ENCODE peak calls at places on chromosomes 5 and 9, in eight cellular contexts. U is foreskin fibroblast; V is upper lobe of right lung; H is CD8-positive, alpha-beta memory T cell; N is PC-9; L is bronchial epithelial cell; D is neural progenitor cell; E is kidney epithelial cell. O is an unnamed sample.

GRCh38 chr5:1851290-1851934 is 31.3 kb downstream of the IRX4 start:
- DNase-seq in U (no peak), V (no peak), H (no peak), N (no peak), L (no peak), D (peak), E (no peak), O (no peak)

GRCh38 chr5:159030357-159030756 is 69.4 kb downstream of the EBF1 start:
- DNase-seq in U (no peak), V (no peak), H (no peak), N (no peak), L (no peak), D (peak), E (no peak), O (no peak)

GRCh38 chr5:55993013-55993412 is 1.8 kb downstream of the IL6ST start:
- DNase-seq in U (no peak), V (no peak), H (no peak), N (no peak), L (peak), D (peak), E (no peak), O (no peak)

GRCh38 chr5:13745508-13745907 is 199.0 kb downstream of the DNAH5 start:
- DNase-seq in U (peak), V (no peak), H (no peak), N (no peak), L (peak), D (no peak), E (peak), O (peak)

GRCh38 chr5:154858972-154859950 is 834 bp downstream of the CNOT8 start:
- DNase-seq in U (no peak), V (no peak), H (no peak), N (no peak), L (peak), D (no peak), E (no peak), O (no peak)

GRCh38 chr9:84170521-84171141 is 169.9 kb downstream of the SLC28A3 start:
- DNase-seq in U (peak), V (peak), H (no peak), N (peak), L (peak), D (peak), E (peak), O (peak)

GRCh38 chr5:180201051-180201987 is 7.7 kb downstream of the RASGEF1C start:
- DNase-seq in U (no peak), V (peak), H (no peak), N (peak), L (no peak), D (peak), E (no peak), O (no peak)

GRCh38 chr5:97243352-97243751 is 60.3 kb upstream of the RIOK2 start:
- DNase-seq in U (no peak), V (no peak), H (no peak), N (no peak), L (no peak), D (no peak), E (no peak), O (no peak)

GRCh38 chr5:67301285-67301904 is 104.8 kb upstream of the CD180 start:
- DNase-seq in U (peak), V (no peak), H (no peak), N (peak), L (peak), D (no peak), E (peak), O (peak)

GRCh38 chr5:28500511-28500910 is 1462.1 kb upstream of the CDH9 start:
- DNase-seq in U (no peak), V (no peak), H (no peak), N (no peak), L (no peak), D (no peak), E (no peak), O (no peak)

GRCh38 chr5:169753795-169754194 is 116.7 kb downstream of the DOCK2 start:
- DNase-seq in U (peak), V (no peak), H (no peak), N (no peak), L (peak), D (no peak), E (no peak), O (no peak)

GRCh38 chr5:3200356-3200755 is 395.3 kb upstream of the IRX1 start:
- DNase-seq in U (no peak), V (no peak), H (no peak), N (no peak), L (no peak), D (no peak), E (no peak), O (no peak)

GRCh38 chr5:165559645-165560044 is 2054.2 kb downstream of the MAT2B start:
- DNase-seq in U (no peak), V (no peak), H (no peak), N (no peak), L (no peak), D (no peak), E (no peak), O (no peak)

GRCh38 chr5:118956727-118957126 is 31.6 kb downstream of the DTWD2 start:
- DNase-seq in U (no peak), V (no peak), H (no peak), N (no peak), L (peak), D (no peak), E (no peak), O (no peak)

GRCh38 chr5:37902323-37902722 is 62.5 kb upstream of the GDNF start:
- DNase-seq in U (no peak), V (no peak), H (no peak), N (no peak), L (no peak), D (no peak), E (no peak), O (no peak)

GRCh38 chr5:154251529-154251928 is 61.0 kb downstream of the GALNT10 start:
- DNase-seq in U (no peak), V (no peak), H (no peak), N (no peak), L (no peak), D (no peak), E (no peak), O (no peak)

GRCh38 chr9:128921881-128922763 is 1.3 kb downstream of the PHYHD1 start:
- DNase-seq in U (peak), V (peak), H (no peak), N (no peak), L (no peak), D (peak), E (no peak), O (no peak)

GRCh38 chr9:123881604-123882003 is 48.3 kb downstream of the DENND1A start:
- DNase-seq in U (no peak), V (no peak), H (no peak), N (no peak), L (no peak), D (no peak), E (no peak), O (no peak)

GRCh38 chr5:777756-778161 is 6.8 kb downstream of the ZDHHC11B start:
- DNase-seq in U (no peak), V (peak), H (no peak), N (no peak), L (no peak), D (no peak), E (no peak), O (no peak)

GRCh38 chr9:126523621-126524111 is 90.1 kb upstream of the LMX1B start:
- DNase-seq in U (no peak), V (no peak), H (peak), N (no peak), L (no peak), D (no peak), E (no peak), O (no peak)

GRCh38 chr5:142720561-142721275 is 34.8 kb upstream of the FGF1 start:
- DNase-seq in U (no peak), V (no peak), H (no peak), N (peak), L (peak), D (no peak), E (no peak), O (no peak)

GRCh38 chr9:27870404-27870803 is 297.1 kb upstream of the C9orf72 start:
- DNase-seq in U (no peak), V (no peak), H (no peak), N (no peak), L (peak), D (no peak), E (peak), O (no peak)

GRCh38 chr9:116806075-116806474 is 119.0 kb downstream of the TRIM32 start:
- DNase-seq in U (no peak), V (no peak), H (no peak), N (peak), L (peak), D (peak), E (no peak), O (no peak)

GRCh38 chr9:113587471-113588031 is 124.0 kb downstream of the RGS3 start:
- DNase-seq in U (no peak), V (no peak), H (no peak), N (no peak), L (no peak), D (peak), E (no peak), O (no peak)

GRCh38 chr9:107613314-107613713 is 123.7 kb upstream of the KLF4 start:
- DNase-seq in U (no peak), V (no peak), H (no peak), N (no peak), L (no peak), D (no peak), E (no peak), O (no peak)

GRCh38 chr5:126043684-126044083 is 379.5 kb upstream of the GRAMD2B start:
- DNase-seq in U (no peak), V (no peak), H (no peak), N (no peak), L (no peak), D (no peak), E (no peak), O (no peak)

GRCh38 chr5:109223521-109223920 is 186.3 kb downstream of the PJA2 start:
- DNase-seq in U (no peak), V (no peak), H (no peak), N (no peak), L (no peak), D (peak), E (no peak), O (no peak)

GRCh38 chr5:10594591-10595210 is 30.8 kb downstream of the ANKRD33B start:
- DNase-seq in U (no peak), V (no peak), H (no peak), N (peak), L (peak), D (no peak), E (no peak), O (no peak)

GRCh38 chr5:473344-474192 is 30.6 kb downstream of the EXOC3 start:
- DNase-seq in U (peak), V (no peak), H (peak), N (peak), L (peak), D (peak), E (no peak), O (no peak)

GRCh38 chr9:127640908-127641545 is 28.9 kb downstream of the STXBP1 start:
- DNase-seq in U (no peak), V (peak), H (no peak), N (no peak), L (no peak), D (no peak), E (no peak), O (no peak)

GRCh38 chr9:134484479-134484878 is 157.1 kb upstream of the COL5A1 start:
- DNase-seq in U (no peak), V (peak), H (no peak), N (no peak), L (no peak), D (no peak), E (no peak), O (no peak)

GRCh38 chr9:115694014-115694413 is 459.6 kb upstream of the PAPPA start:
- DNase-seq in U (peak), V (no peak), H (no peak), N (no peak), L (peak), D (peak), E (peak), O (peak)

GRCh38 chr5:158805195-158805594 is 294.5 kb downstream of the EBF1 start:
- DNase-seq in U (no peak), V (no peak), H (no peak), N (no peak), L (no peak), D (no peak), E (no peak), O (no peak)

GRCh38 chr5:114308508-114308907 is 53.4 kb upstream of the KCNN2 start:
- DNase-seq in U (no peak), V (no peak), H (no peak), N (no peak), L (no peak), D (peak), E (no peak), O (no peak)

GRCh38 chr5:39355324-39355723 is 9.0 kb downstream of the C9 start:
- DNase-seq in U (peak), V (no peak), H (no peak), N (no peak), L (peak), D (no peak), E (no peak), O (no peak)

GRCh38 chr5:39352931-39353330 is 11.4 kb downstream of the C9 start:
- DNase-seq in U (no peak), V (no peak), H (no peak), N (no peak), L (no peak), D (no peak), E (no peak), O (no peak)

GRCh38 chr5:39352170-39352569 is 12.1 kb downstream of the C9 start:
- DNase-seq in U (no peak), V (no peak), H (no peak), N (no peak), L (no peak), D (no peak), E (no peak), O (no peak)

GRCh38 chr5:39353714-39354399 is 10.4 kb downstream of the C9 start:
- DNase-seq in U (no peak), V (no peak), H (no peak), N (no peak), L (peak), D (no peak), E (no peak), O (no peak)

GRCh38 chr5:39356263-39356662 is 8.0 kb downstream of the C9 start:
- DNase-seq in U (no peak), V (no peak), H (no peak), N (no peak), L (no peak), D (no peak), E (no peak), O (no peak)
- H3K4me3 ChIP-seq in U (no peak), V (no peak), H (no peak), N (no peak), L (no peak), D (no peak), E (no peak), O (no peak)

GRCh38 chr5:173283318-173284288 is 44.6 kb downstream of the STC2 start:
- DNase-seq in U (peak), V (peak), H (peak), N (peak), L (peak), D (peak), E (no peak), O (no peak)
- H3K4me3 ChIP-seq in U (peak), V (no peak), H (peak), N (peak), L (no peak), D (peak), E (no peak), O (peak)

GRCh38 chr9:6214451-6214850 is 1.2 kb upstream of the IL33 start:
- DNase-seq in U (no peak), V (no peak), H (no peak), N (no peak), L (peak), D (no peak), E (no peak), O (no peak)

GRCh38 chr9:6216951-6217350 is 1.3 kb downstream of the IL33 start:
- DNase-seq in U (no peak), V (no peak), H (no peak), N (no peak), L (no peak), D (no peak), E (no peak), O (no peak)

GRCh38 chr9:6214903-6215302 is 704 bp upstream of the IL33 start:
- DNase-seq in U (no peak), V (no peak), H (no peak), N (no peak), L (no peak), D (no peak), E (no peak), O (no peak)

GRCh38 chr9:6215562-6215961 is at the start of gene IL33:
- DNase-seq in U (no peak), V (no peak), H (no peak), N (no peak), L (peak), D (no peak), E (no peak), O (no peak)

DNA sequence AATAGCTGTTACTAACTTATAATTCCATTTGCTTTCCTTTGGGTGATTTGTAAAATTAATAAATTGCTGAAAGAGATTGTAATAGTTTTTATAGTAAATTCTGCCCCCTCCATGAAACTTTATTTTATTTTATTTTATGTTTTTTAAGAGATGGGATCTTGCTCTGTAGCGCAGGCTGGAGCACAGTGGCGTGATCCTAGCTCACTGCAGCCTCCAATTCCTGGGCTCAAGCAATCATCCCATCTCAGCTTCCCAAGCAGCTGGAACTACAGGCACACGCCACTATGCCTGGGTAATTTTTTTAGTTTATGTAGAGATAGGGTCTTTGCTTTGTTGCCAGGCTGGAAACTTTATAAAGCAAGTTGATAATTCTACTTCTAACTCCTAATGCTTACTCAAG is 395 bp downstream of the IL33 start:
- DNase-seq in U (no peak), V (no peak), H (no peak), N (no peak), L (no peak), D (no peak), E (no peak), O (no peak)
- H3K4me3 ChIP-seq in U (no peak), V (peak), H (no peak), N (no peak), L (no peak), D (no peak), E (no peak), O (no peak)

GRCh38 chr5:60489377-60489776 is 210.6 kb downstream of the DEPDC1B start:
- DNase-seq in U (no peak), V (no peak), H (no peak), N (no peak), L (peak), D (no peak), E (no peak), O (no peak)
- H3K4me3 ChIP-seq in U (no peak), V (no peak), H (no peak), N (peak), L (no peak), D (no peak), E (no peak), O (no peak)

DNA sequence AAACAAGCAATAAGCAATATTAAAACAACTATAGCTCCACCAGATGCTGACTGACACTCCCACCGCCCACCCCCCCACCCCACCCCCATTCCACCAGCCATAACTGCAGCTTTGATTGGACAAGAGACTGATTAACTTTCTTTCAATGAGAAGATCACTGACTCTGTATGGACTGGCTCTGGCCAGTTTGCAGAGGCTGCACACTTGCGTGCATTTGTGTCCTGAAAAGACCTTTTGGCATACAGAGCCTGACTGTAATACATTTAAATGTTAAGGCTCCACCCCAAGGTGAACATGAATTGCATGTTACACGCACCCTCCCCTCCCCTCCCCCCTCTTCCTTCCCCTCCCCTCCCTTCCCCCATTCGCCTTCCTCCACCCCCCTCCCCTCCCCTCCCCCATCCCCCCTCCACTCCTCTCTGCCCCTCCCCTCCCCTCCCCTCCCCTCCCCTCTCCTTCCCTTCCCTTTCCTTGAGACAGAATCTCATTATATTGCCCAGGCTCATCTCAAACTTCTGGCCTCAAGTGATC is 31.1 kb downstream of the FGD3 start:
- DNase-seq in U (no peak), V (no peak), H (no peak), N (no peak), L (no peak), D (no peak), E (no peak), O (no peak)
- H3K4me3 ChIP-seq in U (no peak), V (no peak), H (no peak), N (no peak), L (no peak), D (no peak), E (no peak), O (no peak)

GRCh38 chr9:21558627-21559401 is 76.7 kb upstream of the IFNE start:
- DNase-seq in U (no peak), V (peak), H (no peak), N (no peak), L (peak), D (peak), E (no peak), O (no peak)
- H3K4me3 ChIP-seq in U (peak), V (peak), H (peak), N (peak), L (peak), D (peak), E (peak), O (peak)

GRCh38 chr9:120580591-120580896 is 577 bp upstream of the CDK5RAP2 start:
- DNase-seq in U (no peak), V (no peak), H (no peak), N (no peak), L (no peak), D (no peak), E (no peak), O (no peak)
- H3K4me3 ChIP-seq in U (no peak), V (peak), H (peak), N (peak), L (peak), D (no peak), E (no peak), O (peak)

GRCh38 chr9:130211548-130212226 is 39.5 kb downstream of the NCS1 start:
- DNase-seq in U (no peak), V (no peak), H (no peak), N (no peak), L (no peak), D (no peak), E (no peak), O (no peak)

GRCh38 chr9:130206579-130206978 is 34.4 kb downstream of the NCS1 start:
- DNase-seq in U (no peak), V (no peak), H (no peak), N (no peak), L (no peak), D (no peak), E (no peak), O (no peak)

GRCh38 chr9:130208600-130209347 is 36.6 kb downstream of the NCS1 start:
- DNase-seq in U (no peak), V (no peak), H (no peak), N (no peak), L (no peak), D (no peak), E (no peak), O (no peak)

GRCh38 chr9:130207241-130207992 is 35.2 kb downstream of the NCS1 start:
- DNase-seq in U (no peak), V (no peak), H (no peak), N (no peak), L (no peak), D (no peak), E (no peak), O (no peak)

GRCh38 chr9:130209422-130209821 is 37.2 kb downstream of the NCS1 start:
- DNase-seq in U (no peak), V (no peak), H (no peak), N (no peak), L (no peak), D (no peak), E (no peak), O (no peak)
- H3K4me3 ChIP-seq in U (no peak), V (no peak), H (no peak), N (no peak), L (no peak), D (no peak), E (no peak), O (no peak)

GRCh38 chr5:170861295-170861854 is 443 bp upstream of the RANBP17 start:
- DNase-seq in U (peak), V (no peak), H (no peak), N (no peak), L (peak), D (no peak), E (no peak), O (no peak)
- H3K4me3 ChIP-seq in U (no peak), V (peak), H (no peak), N (peak), L (peak), D (peak), E (peak), O (peak)

O was measured in epithelial cell of proximal tubule.